ENCODE peak calls at places on chromosomes 2 and 18, in four cellular contexts. U, C, S and F are unnamed samples.

GRCh38 chr18:72502671-72503431 is 41.3 kb downstream of the CBLN2 start:
- DNase-seq in U (no peak), C (no peak), S (no peak), F (no peak)

GRCh38 chr2:206958236-206958635 is 18.9 kb downstream of the CPO start:
- DNase-seq in U (no peak), C (no peak), S (no peak), F (no peak)

GRCh38 chr2:44275915-44276279 is 617 bp downstream of the SLC3A1 start:
- DNase-seq in U (no peak), C (no peak), S (no peak), F (no peak)

GRCh38 chr2:18971628-18972027 is 382.3 kb upstream of the NT5C1B start:
- DNase-seq in U (no peak), C (no peak), S (no peak), F (no peak)

GRCh38 chr2:20597868-20598183 is 53.1 kb downstream of the HS1BP3 start:
- DNase-seq in U (no peak), C (no peak), S (no peak), F (no peak)

GRCh38 chr2:241204490-241204889 is 16.0 kb downstream of the ANO7 start:
- DNase-seq in U (no peak), C (no peak), S (no peak), F (no peak)

GRCh38 chr2:47082976-47083375 is 72.1 kb downstream of the STPG4 start:
- DNase-seq in U (no peak), C (no peak), S (no peak), F (no peak)

GRCh38 chr2:10770956-10771750 is 41.4 kb downstream of the PDIA6 start:
- DNase-seq in U (no peak), C (no peak), S (no peak), F (no peak)

GRCh38 chr18:49166327-49166726 is 215.6 kb upstream of the SMAD7 start:
- DNase-seq in U (no peak), C (no peak), S (no peak), F (no peak)

GRCh38 chr2:138213079-138213478 is 248.8 kb downstream of the HNMT start:
- DNase-seq in U (no peak), C (no peak), S (peak; percentile 3), F (no peak)

GRCh38 chr18:55142413-55142812 is 183.2 kb upstream of the CCDC68 start:
- DNase-seq in U (no peak), C (no peak), S (no peak), F (no peak)

GRCh38 chr2:101473911-101474751 is 781 bp downstream of the RFX8 start:
- DNase-seq in U (no peak), C (no peak), S (no peak), F (no peak)

GRCh38 chr2:98944786-98945185 is 8.8 kb upstream of the CRACDL start:
- DNase-seq in U (no peak), C (no peak), S (no peak), F (no peak)

GRCh38 chr18:41064916-41065315 is 890.1 kb upstream of the PIK3C3 start:
- DNase-seq in U (no peak), C (no peak), S (no peak), F (no peak)

GRCh38 chr18:9055185-9055584 is 47.3 kb upstream of the NDUFV2 start:
- DNase-seq in U (no peak), C (no peak), S (no peak), F (no peak)
- H3K4me2 ChIP-seq in U (no peak overlapping the region), C (no peak overlapping the region), S (no peak overlapping the region), F (no peak overlapping the region)

DNA sequence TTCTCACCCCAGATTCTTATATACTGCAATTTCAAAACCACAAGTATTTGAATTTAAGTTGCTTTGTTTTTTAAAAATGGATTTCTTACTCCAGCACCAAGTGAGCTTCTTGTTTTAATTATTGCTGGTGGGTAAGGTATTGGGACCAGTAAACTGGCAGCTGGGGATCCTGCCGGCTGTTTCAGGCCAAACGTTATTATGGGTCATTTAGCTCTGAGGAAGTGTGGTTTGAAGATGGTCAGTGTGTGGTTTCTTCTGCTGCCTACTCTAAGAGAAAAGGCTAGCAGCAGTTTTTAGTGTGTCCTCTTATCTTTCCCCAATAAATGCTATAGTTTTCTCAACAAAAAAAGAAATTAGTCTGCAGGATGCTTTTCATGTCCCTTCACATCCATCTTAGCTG is 30.6 kb downstream of the CFAP221 start:
- DNase-seq in U (no peak), C (no peak), S (no peak), F (no peak)
- TF ChIP-seq ATF2 in U (no peak), C (no peak), S (no peak), F (no peak)

GRCh38 chr2:182444806-182445205 is 18.0 kb upstream of the PDE1A start:
- DNase-seq in U (no peak), C (no peak), S (no peak), F (no peak)

GRCh38 chr2:182446087-182446486 is 19.3 kb upstream of the PDE1A start:
- DNase-seq in U (no peak), C (no peak), S (no peak), F (no peak)

GRCh38 chr2:182444170-182444569 is 17.3 kb upstream of the PDE1A start:
- DNase-seq in U (no peak), C (no peak), S (no peak), F (no peak)

GRCh38 chr2:182447163-182447562 is 20.3 kb upstream of the PDE1A start:
- DNase-seq in U (no peak), C (no peak), S (no peak), F (no peak)

DNA sequence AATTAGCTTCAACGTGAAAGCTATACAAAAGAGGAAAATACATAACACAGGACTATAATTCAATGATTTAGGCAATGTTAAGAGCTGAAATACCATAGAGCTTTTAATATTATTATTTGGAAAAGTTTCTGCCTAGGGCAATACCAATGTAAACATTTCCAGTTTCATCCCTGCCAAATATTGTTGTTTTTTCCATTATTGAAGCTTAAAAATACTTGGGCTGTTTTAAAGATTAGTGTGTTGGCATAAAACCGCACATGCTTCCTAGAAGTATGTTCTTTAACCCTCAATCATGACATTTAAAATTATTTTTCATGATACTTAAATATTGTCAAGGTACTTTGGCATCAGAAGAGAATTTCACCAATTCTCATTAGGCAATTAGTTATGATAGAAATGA is 18.7 kb upstream of the PDE1A start:
- DNase-seq in U (no peak), C (no peak), S (no peak), F (no peak)
- H3K4me2 ChIP-seq in U (no peak overlapping the region), C (no peak overlapping the region), S (no peak overlapping the region), F (no peak overlapping the region)

GRCh38 chr2:96470636-96471035 is 34.5 kb downstream of the NEURL3 start:
- DNase-seq in U (no peak), C (peak; percentile 77), S (no peak), F (peak; percentile 50)
- TF ChIP-seq ATF2 in U (no peak), C (no peak), S (no peak), F (no peak)